ENCODE peak calls at places on chromosomes 13 and 19, in seven cellular contexts. V is amygdala; T is activated CD8-positive, alpha-beta memory T cell treated with anti-CD3 and anti-CD28 coated beads for 48 hours; C is PC-3; X is BE2C; A is stimulated activated naive CD8-positive, alpha-beta T cell treated with anti-CD3 and anti-CD28 coated beads, Interleukin-15, Interleukin-2, amounts not matched to agents 100 U/mL and 50 U/mL, for 24 hours; L is tibial artery. Q is an unnamed sample.

GRCh38 chr19:10431254-10431942 is 11.1 kb downstream of the PDE4A start:
- DNase-seq in V (no peak), C (peak; percentile 37), A (peak; percentile 73), X (no peak), L (peak; percentile 41), T (no peak), Q (no peak)

GRCh38 chr19:30666301-30666803 is 294.2 kb downstream of the ZNF536 start:
- DNase-seq in A (peak; percentile 47), V (no peak), T (no peak), X (peak; percentile 66), L (peak; percentile 35), C (peak; percentile 42), Q (peak; percentile 49)

GRCh38 chr19:5038631-5039271 is 69.8 kb downstream of the KDM4B start:
- DNase-seq in A (no peak), T (no peak), C (peak; percentile 56), V (no peak), X (peak; percentile 44), L (no peak), Q (no peak)

GRCh38 chr19:5693195-5694166 is 3.4 kb downstream of the RPL36 start:
- DNase-seq in A (peak; percentile 39), L (no peak), T (no peak), V (no peak), C (no peak), X (no peak), Q (peak; percentile 85)

GRCh38 chr13:32019612-32020233 is 11.9 kb upstream of the FRY start:
- DNase-seq in L (no peak), V (no peak), C (peak; percentile 49), T (no peak), X (peak; percentile 73), A (no peak), Q (peak; percentile 69)

GRCh38 chr13:98674968-98675528 is 77.4 kb downstream of the SLC15A1 start:
- DNase-seq in X (no peak), T (no peak), V (no peak), A (no peak), C (no peak), L (no peak), Q (no peak)

GRCh38 chr19:51460164-51460992 is 2.1 kb upstream of the SIGLEC8 start:
- DNase-seq in X (peak; percentile 18), C (peak; percentile 20), A (no peak), L (no peak), T (no peak), V (no peak), Q (peak; percentile 28)

GRCh38 chr19:46049597-46049996 is 8.8 kb upstream of the IGFL4 start:
- DNase-seq in C (no peak), V (no peak), L (no peak), X (peak; percentile 39), T (no peak), A (no peak), Q (no peak)

GRCh38 chr19:3760871-3761361 is 576 bp downstream of the APBA3 start:
- DNase-seq in V (no peak), C (no peak), A (peak; percentile 21), T (no peak), L (no peak), X (no peak), Q (peak; percentile 14)

GRCh38 chr19:50899549-50899948 is 11.6 kb downstream of the KLK4 start:
- DNase-seq in L (no peak), X (no peak), T (no peak), V (no peak), A (no peak), C (no peak), Q (no peak)

GRCh38 chr19:39937094-39937493 is 2.7 kb upstream of the FCGBP start:
- DNase-seq in V (no peak), A (peak; percentile 49), L (no peak), C (no peak), X (no peak), T (no peak), Q (no peak)

GRCh38 chr13:110306340-110306959 is 507 bp downstream of the COL4A1 start:
- DNase-seq in C (no peak), T (no peak), X (no peak), V (no peak), L (no peak), A (no peak), Q (peak; percentile 55)

GRCh38 chr13:102970542-102970941 is 95.7 kb downstream of the SLC10A2 start:
- DNase-seq in C (no peak), X (no peak), V (no peak), T (no peak), A (no peak), L (no peak), Q (no peak)

GRCh38 chr13:74839656-74840055 is 642.3 kb downstream of the TBC1D4 start:
- DNase-seq in A (no peak), X (no peak), T (no peak), C (peak; percentile 48), V (no peak), L (no peak), Q (peak; percentile 35)

GRCh38 chr13:107373551-107373950 is 805.6 kb upstream of the ARGLU1 start:
- DNase-seq in T (no peak), L (no peak), A (no peak), V (no peak), X (peak; percentile 39), C (peak; percentile 75), Q (no peak)

GRCh38 chr13:114110091-114110829 is 22.2 kb downstream of the RASA3 start:
- DNase-seq in C (no peak), L (peak; percentile 30), A (peak; percentile 71), T (no peak), V (no peak), X (peak; percentile 52), Q (no peak)

GRCh38 chr19:19405919-19406877 is 723 bp downstream of the GATAD2A start:
- DNase-seq in L (no peak), V (no peak), A (peak; percentile 78), T (no peak), C (peak; percentile 54), X (peak; percentile 67), Q (peak; percentile 54)

GRCh38 chr13:75404721-75405120 is 77.2 kb downstream of the TBC1D4 start:
- DNase-seq in A (no peak), T (no peak), V (no peak), C (no peak), X (no peak), L (no peak), Q (peak; percentile 41)

GRCh38 chr13:106246817-106247216 is 288.6 kb downstream of the EFNB2 start:
- DNase-seq in T (no peak), A (no peak), C (no peak), L (no peak), X (no peak), V (no peak), Q (no peak)

GRCh38 chr13:76991432-76991795 is 467 bp upstream of the CLN5 start:
- DNase-seq in C (peak; percentile 18), T (peak; percentile 65), V (no peak), A (peak; percentile 73), X (no peak), L (no peak), Q (peak; percentile 78)

GRCh38 chr13:84574851-84575250 is 692.6 kb upstream of the SLITRK1 start:
- DNase-seq in T (no peak), L (no peak), V (no peak), A (no peak), X (no peak), C (peak; percentile 36), Q (peak; percentile 41)

GRCh38 chr19:47124937-47125668 is 5.5 kb upstream of the SAE1 start:
- DNase-seq in X (peak; percentile 34), C (peak; percentile 86), L (no peak), A (no peak), V (no peak), T (no peak), Q (peak; percentile 80)

GRCh38 chr13:105991622-105992254 is 543.7 kb downstream of the EFNB2 start:
- DNase-seq in A (no peak), V (no peak), L (no peak), T (no peak), C (peak; percentile 86), X (no peak), Q (peak; percentile 85)

GRCh38 chr19:10546817-10547216 is 3.1 kb downstream of the ATG4D start:
- DNase-seq in A (no peak), C (no peak), V (no peak), X (no peak), L (no peak), T (no peak), Q (no peak)

GRCh38 chr19:30888937-30889336 is 460.3 kb downstream of the TSHZ3 start:
- DNase-seq in L (no peak), X (no peak), C (no peak), V (no peak), A (no peak), T (no peak), Q (no peak)

GRCh38 chr19:28793391-28794168 is 419.4 kb downstream of the UQCRFS1 start:
- DNase-seq in A (peak; percentile 2), L (no peak), C (no peak), T (no peak), X (no peak), V (no peak), Q (no peak)

GRCh38 chr13:42401376-42401775 is 129.4 kb downstream of the AKAP11 start:
- DNase-seq in C (no peak), V (no peak), A (no peak), L (no peak), T (no peak), X (no peak), Q (no peak)

GRCh38 chr19:14072535-14073231 is at the start of gene MISP3:
- DNase-seq in C (peak; percentile 68), V (no peak), T (no peak), L (no peak), X (peak; percentile 47), A (peak; percentile 65), Q (no peak)

Q was measured in myocyte.